ENCODE peak calls at places on chromosomes 1 and 21, in nine cellular contexts. E is breast epithelium; Z is bronchial epithelial cell; Q is cardiac fibroblast; F is activated CD8-positive, alpha-beta T cell treated with anti-CD3 and anti-CD28 coated beads for 36 hours; X is cardiac muscle cell; U is fibroblast of the aortic adventitia; M is heart left ventricle; R is lower lobe of right lung. S is an unnamed sample.
A peak's percentile ranks its signal among the peaks of the same experiment; 100 is the strongest.

GRCh38 chr1:64112281-64112680 is 91.1 kb upstream of the UBE2U start:
- DNase-seq in E (no peak), Z (peak; percentile 94), Q (peak; percentile 36), F (no peak), X (no peak), U (peak; percentile 77), M (no peak), R (no peak), S (no peak)

GRCh38 chr1:25543106-25543424 is 341 bp upstream of the LDLRAP1 start:
- DNase-seq in E (no peak), Z (no peak), Q (no peak), F (no peak), X (no peak), U (no peak), M (no peak), R (no peak), S (no peak)

GRCh38 chr1:216560527-216560926 is 137.3 kb upstream of the USH2A start:
- DNase-seq in E (no peak), Z (no peak), Q (no peak), F (no peak), X (no peak), U (no peak), M (no peak), R (no peak), S (no peak)

GRCh38 chr21:14712121-14712520 is 166.0 kb upstream of the SAMSN1 start:
- DNase-seq in E (no peak), Z (peak; percentile 57), Q (no peak), F (no peak), X (no peak), U (no peak), M (no peak), R (no peak), S (no peak)

GRCh38 chr1:232921416-232921815 is 29.0 kb upstream of the NTPCR start:
- DNase-seq in E (no peak), Z (no peak), Q (peak; percentile 19), F (no peak), X (no peak), U (peak; percentile 12), M (no peak), R (no peak), S (no peak)

GRCh38 chr1:179506199-179506598 is 69.5 kb downstream of the NPHS2 start:
- DNase-seq in E (no peak), Z (no peak), Q (no peak), F (no peak), X (no peak), U (no peak), M (no peak), R (no peak), S (no peak)

GRCh38 chr1:164967300-164967699 is 389.2 kb downstream of the LMX1A start:
- DNase-seq in E (no peak), Z (no peak), Q (no peak), F (no peak), X (no peak), U (no peak), M (no peak), R (no peak), S (no peak)

GRCh38 chr1:79785964-79786363 is 779.4 kb upstream of the ADGRL4 start:
- DNase-seq in E (no peak), Z (no peak), Q (no peak), F (no peak), X (no peak), U (no peak), M (no peak), R (no peak), S (no peak)

GRCh38 chr1:68217060-68217554 is 15.2 kb downstream of the WLS start:
- DNase-seq in E (no peak), Z (no peak), Q (no peak), F (no peak), X (no peak), U (no peak), M (no peak), R (no peak), S (no peak)

GRCh38 chr1:18972531-18972930 is 16.1 kb upstream of the IFFO2 start:
- DNase-seq in E (no peak), Z (no peak), Q (peak; percentile 45), F (peak; percentile 35), X (no peak), U (peak; percentile 66), M (no peak), R (no peak), S (no peak)
- TF ChIP-seq CTCF in E (peak; percentile 33), Z (peak; percentile 20), Q (peak; percentile 24), F (no peak), X (peak; percentile 29), U (peak; percentile 45), M (peak; percentile 21), R (peak; percentile 47), S (peak; percentile 43)

GRCh38 chr1:212315907-212316306 is 30.7 kb downstream of the PPP2R5A start:
- DNase-seq in E (no peak), Z (peak; percentile 43), Q (peak; percentile 43), F (peak; percentile 28), X (no peak), U (peak; percentile 58), M (no peak), R (no peak), S (no peak)
- TF ChIP-seq CTCF in E (no peak), Z (peak; percentile 31), Q (peak; percentile 14), F (peak; percentile 6), X (peak; percentile 13), U (peak; percentile 46), M (peak; percentile 15), R (peak; percentile 15), S (no peak)

DNA sequence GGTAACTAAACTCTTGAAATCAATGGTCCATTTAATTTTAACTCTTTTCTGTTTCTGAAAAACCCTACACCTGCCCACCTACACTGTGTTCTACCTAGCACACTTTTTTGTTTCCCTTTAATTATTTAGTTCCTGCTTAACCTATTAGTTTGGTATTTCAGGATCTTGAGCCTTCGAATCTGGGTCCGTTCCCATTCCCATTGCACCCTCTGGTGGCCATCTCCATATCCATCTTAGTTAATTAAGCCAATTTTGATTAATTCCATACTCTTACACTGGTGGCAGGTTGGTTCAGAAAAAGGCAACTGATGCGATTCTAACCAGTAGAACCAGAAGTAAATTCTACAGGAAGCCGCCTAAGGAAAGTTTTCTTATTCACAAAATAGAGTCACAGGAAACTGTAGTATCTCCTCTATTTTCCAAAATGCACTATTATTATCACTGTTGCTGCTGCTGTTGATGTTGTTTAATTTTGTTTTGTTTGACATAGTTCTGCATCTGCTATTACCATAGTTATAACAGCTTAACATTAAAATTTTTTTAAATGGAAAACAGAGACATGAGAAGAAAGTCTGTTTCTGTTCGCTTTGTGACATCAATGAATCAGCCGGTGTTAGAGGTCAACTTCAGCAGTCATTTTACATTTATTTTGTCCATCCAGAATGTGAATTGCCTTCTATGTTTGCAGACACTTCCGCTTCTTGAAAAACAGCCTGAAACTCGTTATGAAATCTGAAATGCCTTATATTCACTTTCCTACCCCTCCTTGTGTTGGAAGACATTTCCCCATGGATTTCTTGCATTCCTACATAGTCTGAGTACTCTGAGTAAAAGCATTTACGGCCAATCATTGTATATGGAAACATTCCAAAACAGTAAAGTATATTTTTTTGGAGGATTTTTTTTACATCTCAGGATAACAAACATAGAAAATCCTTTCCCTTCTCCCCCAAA is 115.5 kb upstream of the NCAM2 start:
- DNase-seq in E (no peak), Z (peak; percentile 19), Q (peak; percentile 56), F (peak; percentile 32), X (peak; percentile 66), U (peak; percentile 22), M (no peak), R (no peak), S (no peak)
- TF ChIP-seq CTCF in E (peak; percentile 37), Z (peak; percentile 22), Q (peak; percentile 35), F (peak; percentile 36), X (peak; percentile 47), U (peak; percentile 43), M (peak; percentile 27), R (peak; percentile 41), S (peak; percentile 40)

DNA sequence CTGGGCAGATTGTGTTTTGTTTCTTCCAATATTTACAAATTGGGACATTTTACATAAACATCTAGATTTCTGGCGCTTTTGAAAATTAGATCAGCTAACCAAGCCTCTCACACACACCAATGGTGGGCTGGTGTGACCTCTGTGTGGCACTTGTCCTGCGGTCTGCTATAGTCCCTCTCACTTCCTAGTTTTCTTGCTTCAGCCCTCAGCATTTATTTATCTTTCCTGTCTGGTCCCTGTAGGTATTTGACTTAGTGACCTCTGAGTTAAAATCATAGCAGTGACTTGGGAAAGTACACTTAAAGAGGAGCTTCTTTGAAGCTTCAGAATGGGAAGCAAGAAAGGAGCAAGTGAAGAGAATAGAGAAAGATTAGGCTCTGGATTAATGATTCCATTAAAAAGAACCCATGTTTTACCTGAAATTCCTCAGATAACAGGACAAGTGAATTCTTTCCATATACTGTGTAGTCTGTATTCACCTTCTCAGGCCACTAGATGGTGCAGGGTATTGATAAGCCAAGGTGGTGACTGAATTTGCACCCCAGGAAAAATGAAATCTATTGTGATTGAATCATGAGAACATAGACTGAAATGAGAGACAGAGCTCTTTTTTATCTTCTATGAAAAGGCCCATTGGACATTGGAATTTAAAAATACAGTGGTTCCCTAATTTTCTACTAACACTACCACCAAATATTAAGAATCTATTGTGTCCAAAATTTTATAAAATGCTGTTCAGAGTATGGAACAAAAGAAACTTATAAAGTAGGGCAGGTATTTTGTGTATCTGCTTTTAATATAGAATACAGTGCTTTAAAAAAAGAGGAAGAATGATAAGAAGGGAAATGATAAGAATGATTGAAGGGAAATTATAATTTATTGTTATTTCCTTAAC is 7.1 kb upstream of the DIPK1A start:
- DNase-seq in E (no peak), Z (peak; percentile 46), Q (peak; percentile 6), F (no peak), X (no peak), U (no peak), M (no peak), R (no peak), S (no peak)
- TF ChIP-seq CTCF in E (peak; percentile 41), Z (peak; percentile 50), Q (peak; percentile 68), F (peak; percentile 84), X (peak; percentile 42), U (peak; percentile 59), M (peak; percentile 35), R (peak; percentile 45), S (peak; percentile 39)

DNA sequence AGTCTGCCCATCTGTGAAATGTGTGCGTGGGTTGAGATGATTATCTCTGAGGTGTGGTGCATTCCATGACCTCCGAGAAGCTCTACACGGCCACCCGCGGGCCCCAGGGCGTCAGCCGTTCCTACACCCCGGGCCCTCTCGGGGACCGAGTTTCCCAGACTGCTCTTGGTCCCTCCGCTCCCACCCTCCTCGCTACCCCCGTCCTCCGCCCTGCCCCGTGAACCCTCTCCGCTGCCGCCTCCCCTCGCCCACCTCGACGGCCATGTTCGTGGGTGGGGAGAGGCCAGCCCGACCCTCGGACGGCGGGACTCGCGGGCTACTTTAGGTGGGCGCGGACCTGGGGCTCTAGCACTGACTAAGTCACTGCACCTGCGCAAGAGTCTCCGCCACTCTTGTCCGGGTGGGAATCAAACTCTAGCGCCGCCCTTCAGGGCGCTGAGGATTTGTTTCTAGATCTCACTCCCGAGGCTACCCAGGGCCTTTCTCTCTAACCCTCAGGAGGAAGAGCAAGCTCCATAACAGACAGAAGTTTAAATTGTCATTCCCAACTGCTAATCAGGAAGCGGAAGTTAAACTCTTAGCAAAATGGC is 47.7 kb upstream of the VWA5B1 start:
- DNase-seq in E (no peak), Z (no peak), Q (no peak), F (no peak), X (no peak), U (no peak), M (no peak), R (no peak), S (no peak)
- TF ChIP-seq CTCF in E (no peak), Z (no peak), Q (no peak), F (no peak), X (no peak), U (no peak), M (no peak), R (no peak), S (no peak)

DNA sequence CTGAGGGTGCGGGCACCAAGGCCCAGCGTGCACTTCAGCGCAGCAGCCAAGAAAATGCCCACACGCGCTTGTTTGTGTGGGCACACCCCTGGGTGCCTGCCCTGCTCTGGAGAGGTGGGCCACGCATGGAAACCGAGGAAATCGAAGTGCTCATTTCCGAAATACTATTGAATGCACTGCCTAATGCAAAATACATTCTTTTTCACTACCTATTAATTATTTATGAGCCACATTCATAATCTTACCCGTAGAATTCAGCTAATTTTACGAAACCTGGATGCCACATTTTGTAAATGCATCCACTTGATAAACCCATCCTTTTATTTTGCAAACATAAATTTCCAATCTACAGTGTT is 4.8 kb downstream of the DSCAM start:
- DNase-seq in E (no peak), Z (no peak), Q (no peak), F (no peak), X (no peak), U (no peak), M (no peak), R (no peak), S (no peak)
- TF ChIP-seq CTCF in E (no peak), Z (no peak), Q (no peak), F (no peak), X (no peak), U (no peak), M (peak; percentile 2), R (peak; percentile 2), S (no peak)